ENCODE peak calls at places on chromosomes 5 and 9, in five cellular contexts. One of them, this sample, is unnamed.
A peak's percentile ranks its signal among the peaks of the same experiment; 100 is the strongest.

GRCh38 chr5:19986036-19986619 is 1.9 kb downstream of the CDH18 start:
- DNase-seq in upper lobe of right lung: no peak
- DNase-seq in lower lobe of right lung: no peak
- DNase-seq in CD8-positive, alpha-beta T cell: no peak
- DNase-seq in upper lobe of left lung: no peak
- DNase-seq in this sample: no peak

GRCh38 chr9:101366038-101366756 is 18.6 kb downstream of the BAAT start:
- DNase-seq in upper lobe of right lung: no peak
- DNase-seq in upper lobe of left lung: no peak
- DNase-seq in lower lobe of right lung: no peak
- DNase-seq in CD8-positive, alpha-beta T cell: no peak
- DNase-seq in this sample: no peak

GRCh38 chr5:72938206-72938605 is 17.6 kb upstream of the FCHO2 start:
- DNase-seq in upper lobe of right lung: no peak
- DNase-seq in CD8-positive, alpha-beta T cell: no peak
- DNase-seq in upper lobe of left lung: no peak
- DNase-seq in lower lobe of right lung: no peak
- DNase-seq in this sample: no peak

GRCh38 chr9:132645711-132646110 is 24.1 kb downstream of the DDX31 start:
- DNase-seq in CD8-positive, alpha-beta T cell: no peak
- DNase-seq in lower lobe of right lung: no peak
- DNase-seq in upper lobe of right lung: no peak
- DNase-seq in upper lobe of left lung: peak; percentile 33
- DNase-seq in this sample: no peak

GRCh38 chr5:87300744-87301143 is 33.1 kb downstream of the RASA1 start:
- DNase-seq in upper lobe of right lung: no peak
- DNase-seq in upper lobe of left lung: no peak
- DNase-seq in lower lobe of right lung: no peak
- DNase-seq in CD8-positive, alpha-beta T cell: no peak
- DNase-seq in this sample: no peak

GRCh38 chr5:89435347-89435746 is 552.4 kb upstream of the MEF2C start:
- DNase-seq in lower lobe of right lung: no peak
- DNase-seq in CD8-positive, alpha-beta T cell: no peak
- DNase-seq in upper lobe of right lung: no peak
- DNase-seq in upper lobe of left lung: no peak
- DNase-seq in this sample: no peak

GRCh38 chr5:1128977-1129724 is 17.3 kb upstream of the SLC12A7 start:
- DNase-seq in upper lobe of right lung: no peak
- DNase-seq in CD8-positive, alpha-beta T cell: no peak
- DNase-seq in upper lobe of left lung: peak; percentile 63
- DNase-seq in lower lobe of right lung: no peak
- DNase-seq in this sample: no peak

GRCh38 chr9:77597057-77597456 is 51.1 kb downstream of the GNA14 start:
- DNase-seq in lower lobe of right lung: no peak
- DNase-seq in upper lobe of left lung: no peak
- DNase-seq in CD8-positive, alpha-beta T cell: no peak
- DNase-seq in upper lobe of right lung: no peak
- DNase-seq in this sample: no peak

GRCh38 chr9:69391946-69392345 is 66.9 kb downstream of the ENTREP1 start:
- DNase-seq in upper lobe of left lung: no peak
- DNase-seq in upper lobe of right lung: no peak
- DNase-seq in lower lobe of right lung: no peak
- DNase-seq in CD8-positive, alpha-beta T cell: no peak
- DNase-seq in this sample: no peak

GRCh38 chr9:114552716-114553115 is 34.9 kb upstream of the ATP6V1G1 start:
- DNase-seq in CD8-positive, alpha-beta T cell: no peak
- DNase-seq in lower lobe of right lung: no peak
- DNase-seq in upper lobe of left lung: no peak
- DNase-seq in upper lobe of right lung: no peak
- DNase-seq in this sample: no peak

GRCh38 chr9:120830151-120830550 is 12.6 kb downstream of the PSMD5 start:
- DNase-seq in CD8-positive, alpha-beta T cell: no peak
- DNase-seq in upper lobe of left lung: no peak
- DNase-seq in upper lobe of right lung: no peak
- DNase-seq in lower lobe of right lung: no peak
- DNase-seq in this sample: no peak

GRCh38 chr9:13876741-13877140 is 437.2 kb downstream of the NFIB start:
- DNase-seq in upper lobe of left lung: no peak
- DNase-seq in upper lobe of right lung: no peak
- DNase-seq in CD8-positive, alpha-beta T cell: no peak
- DNase-seq in lower lobe of right lung: no peak
- DNase-seq in this sample: no peak

GRCh38 chr9:124134526-124134925 is 123.0 kb downstream of the LHX2 start:
- DNase-seq in upper lobe of left lung: no peak
- DNase-seq in upper lobe of right lung: no peak
- DNase-seq in lower lobe of right lung: no peak
- DNase-seq in CD8-positive, alpha-beta T cell: no peak
- DNase-seq in this sample: no peak

GRCh38 chr5:153276151-153276550 is 214.3 kb upstream of the GRIA1 start:
- DNase-seq in upper lobe of left lung: no peak
- DNase-seq in lower lobe of right lung: no peak
- DNase-seq in CD8-positive, alpha-beta T cell: no peak
- DNase-seq in upper lobe of right lung: no peak
- DNase-seq in this sample: peak; percentile 87

DNA sequence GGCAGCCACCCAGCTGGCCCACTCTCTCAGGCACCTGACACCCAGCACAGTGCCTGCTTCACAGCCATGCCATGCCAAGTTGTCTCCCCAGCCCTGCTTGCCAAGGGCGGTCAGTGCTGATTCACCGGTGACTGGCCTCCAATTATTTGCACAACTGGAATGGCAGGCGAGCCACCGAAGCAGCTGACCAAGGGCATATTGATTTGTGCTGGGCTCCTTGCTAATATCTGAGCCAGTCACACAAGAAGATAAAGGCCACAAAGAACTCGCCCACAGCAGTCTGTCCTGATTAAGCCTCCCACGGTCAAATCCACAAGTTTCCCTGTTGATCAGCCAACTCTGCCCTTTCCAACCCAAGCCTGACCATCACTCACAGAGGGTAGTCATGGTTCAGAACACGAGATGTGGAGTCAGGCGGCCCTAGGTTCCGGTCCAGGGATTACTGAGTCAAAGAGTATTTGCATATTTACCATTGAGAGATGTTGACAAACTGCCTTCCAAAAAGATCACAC is 6.4 kb upstream of the EEIG1 start:
- DNase-seq in upper lobe of left lung: no peak
- DNase-seq in CD8-positive, alpha-beta T cell: no peak
- DNase-seq in upper lobe of right lung: no peak
- DNase-seq in lower lobe of right lung: no peak
- DNase-seq in this sample: peak; percentile 38
- H3K4me1 ChIP-seq in upper lobe of left lung: no peaks in the 10 kb centered on the region
- H3K4me1 ChIP-seq in CD8-positive, alpha-beta T cell: peaks cover 45% of the 10 kb centered on the region
- H3K4me1 ChIP-seq in upper lobe of right lung: no peaks in the 10 kb centered on the region
- H3K4me1 ChIP-seq in lower lobe of right lung: no peaks in the 10 kb centered on the region
- H3K4me1 ChIP-seq in this sample: peaks cover 6% of the 10 kb centered on the region

DNA sequence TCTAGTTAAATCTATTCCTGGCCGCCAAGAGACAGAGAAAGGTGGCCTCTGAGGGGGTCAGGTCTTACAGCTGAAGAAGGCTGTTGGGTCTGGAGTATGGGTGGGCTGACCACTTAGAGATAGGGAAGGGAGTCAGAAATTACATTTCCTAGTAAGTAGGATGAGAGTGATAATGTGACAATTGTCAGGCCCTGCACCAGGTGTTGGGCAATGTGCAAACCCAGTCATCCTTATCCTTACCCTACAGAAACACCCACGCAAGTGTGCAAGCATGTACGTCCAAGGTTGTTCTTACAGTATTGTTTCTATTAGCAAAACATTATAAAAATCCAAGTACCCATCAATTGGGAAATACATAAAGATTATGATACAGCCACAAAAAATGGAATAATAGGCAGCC is 9.5 kb downstream of the SPAAR start:
- DNase-seq in upper lobe of left lung: no peak
- DNase-seq in lower lobe of right lung: no peak
- DNase-seq in upper lobe of right lung: no peak
- DNase-seq in CD8-positive, alpha-beta T cell: no peak
- DNase-seq in this sample: no peak
- H3K27ac ChIP-seq in upper lobe of left lung: no peak overlapping the region
- H3K27ac ChIP-seq in lower lobe of right lung: no peak overlapping the region
- H3K27ac ChIP-seq in upper lobe of right lung: no peak overlapping the region
- H3K27ac ChIP-seq in CD8-positive, alpha-beta T cell: no peak overlapping the region
- H3K27ac ChIP-seq in this sample: no peak overlapping the region

GRCh38 chr5:94818904-94819303 is 200.4 kb downstream of the SLF1 start:
- DNase-seq in upper lobe of left lung: no peak
- DNase-seq in CD8-positive, alpha-beta T cell: no peak
- DNase-seq in upper lobe of right lung: no peak
- DNase-seq in lower lobe of right lung: no peak
- DNase-seq in this sample: no peak
- H3K4me1 ChIP-seq in upper lobe of left lung: no peaks in the 10 kb centered on the region
- H3K4me1 ChIP-seq in CD8-positive, alpha-beta T cell: no peaks in the 10 kb centered on the region
- H3K4me1 ChIP-seq in upper lobe of right lung: no peaks in the 10 kb centered on the region
- H3K4me1 ChIP-seq in lower lobe of right lung: no peaks in the 10 kb centered on the region
- H3K4me1 ChIP-seq in this sample: no peaks in the 10 kb centered on the region

GRCh38 chr5:67417839-67418238 is 221.2 kb upstream of the CD180 start:
- DNase-seq in upper lobe of right lung: no peak
- DNase-seq in upper lobe of left lung: no peak
- DNase-seq in lower lobe of right lung: no peak
- DNase-seq in CD8-positive, alpha-beta T cell: no peak
- DNase-seq in this sample: no peak
- H3K27ac ChIP-seq in upper lobe of right lung: no peak overlapping the region
- H3K27ac ChIP-seq in upper lobe of left lung: no peak overlapping the region
- H3K27ac ChIP-seq in lower lobe of right lung: no peak overlapping the region
- H3K27ac ChIP-seq in CD8-positive, alpha-beta T cell: no peak overlapping the region
- H3K27ac ChIP-seq in this sample: no peak overlapping the region

DNA sequence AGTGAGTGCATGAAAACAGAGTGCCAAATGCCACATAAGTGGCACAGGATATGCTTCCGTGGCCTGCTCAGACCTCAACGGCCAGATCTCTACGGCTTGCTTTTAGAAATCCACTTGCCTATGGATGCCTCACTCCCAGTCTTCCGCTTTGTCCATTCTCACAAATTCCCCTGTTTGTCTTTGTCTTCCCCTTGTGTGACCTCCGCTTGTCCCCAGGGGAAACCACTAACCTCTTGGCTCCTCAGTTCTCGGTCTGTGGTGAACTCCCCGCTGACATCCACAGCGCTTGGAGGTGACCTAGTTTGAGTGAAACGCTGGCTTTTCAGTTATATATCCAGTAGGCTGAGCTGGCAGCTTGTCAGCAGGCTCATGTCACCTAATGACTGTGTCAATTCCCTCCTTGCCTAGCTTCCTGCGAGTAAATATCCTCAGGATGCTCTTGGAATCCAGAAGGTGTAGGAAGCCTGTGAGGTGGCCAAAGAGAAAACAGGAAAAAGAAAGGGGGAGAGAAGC is 101.4 kb upstream of the SPRY4 start:
- DNase-seq in CD8-positive, alpha-beta T cell: peak; percentile 2
- DNase-seq in upper lobe of right lung: no peak
- DNase-seq in upper lobe of left lung: no peak
- DNase-seq in lower lobe of right lung: no peak
- DNase-seq in this sample: peak; percentile 63
- H3K4me1 ChIP-seq in CD8-positive, alpha-beta T cell: peaks cover 20% of the 10 kb centered on the region
- H3K4me1 ChIP-seq in upper lobe of right lung: peaks cover 8% of the 10 kb centered on the region
- H3K4me1 ChIP-seq in upper lobe of left lung: peaks cover 6% of the 10 kb centered on the region
- H3K4me1 ChIP-seq in lower lobe of right lung: peaks cover 25% of the 10 kb centered on the region
- H3K4me1 ChIP-seq in this sample: peaks cover under 1% of the 10 kb centered on the region

DNA sequence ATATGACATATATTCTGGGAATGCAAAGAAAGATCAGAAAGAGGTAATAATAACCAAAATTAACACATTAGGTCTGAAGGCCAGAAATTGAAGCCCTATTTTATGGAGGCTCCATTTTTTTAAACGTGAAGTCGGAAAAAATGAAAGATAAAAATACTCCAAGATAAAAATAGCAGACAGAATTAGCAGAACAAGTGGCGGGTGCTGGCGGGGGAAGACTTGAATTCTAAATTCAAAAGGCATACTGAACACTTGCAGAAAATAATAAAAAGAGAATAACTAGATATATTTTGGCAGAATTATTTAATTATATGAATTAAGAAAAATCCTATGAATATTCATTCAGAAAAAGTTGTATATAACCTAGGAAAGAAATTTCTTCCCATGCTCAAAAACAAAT is 543.7 kb upstream of the ACO1 start:
- DNase-seq in upper lobe of left lung: no peak
- DNase-seq in upper lobe of right lung: no peak
- DNase-seq in lower lobe of right lung: no peak
- DNase-seq in CD8-positive, alpha-beta T cell: no peak
- DNase-seq in this sample: no peak
- H3K27ac ChIP-seq in upper lobe of left lung: no peak overlapping the region
- H3K27ac ChIP-seq in upper lobe of right lung: no peak overlapping the region
- H3K27ac ChIP-seq in lower lobe of right lung: no peak overlapping the region
- H3K27ac ChIP-seq in CD8-positive, alpha-beta T cell: no peak overlapping the region
- H3K27ac ChIP-seq in this sample: no peak overlapping the region

GRCh38 chr5:31663519-31663918 is 24.6 kb downstream of the PDZD2 start:
- DNase-seq in upper lobe of left lung: no peak
- DNase-seq in upper lobe of right lung: no peak
- DNase-seq in CD8-positive, alpha-beta T cell: no peak
- DNase-seq in lower lobe of right lung: no peak
- DNase-seq in this sample: no peak
- H3K4me1 ChIP-seq in upper lobe of left lung: no peaks in the 10 kb centered on the region
- H3K4me1 ChIP-seq in upper lobe of right lung: no peaks in the 10 kb centered on the region
- H3K4me1 ChIP-seq in CD8-positive, alpha-beta T cell: no peaks in the 10 kb centered on the region
- H3K4me1 ChIP-seq in lower lobe of right lung: no peaks in the 10 kb centered on the region
- H3K4me1 ChIP-seq in this sample: no peaks in the 10 kb centered on the region